ENCODE peak calls at places on chromosome 10, in six cellular contexts. N, I, L, G, T and C are unnamed samples.

GRCh38 chr10:117539271-117539876 is 3.2 kb upstream of the EMX2 start:
- DNase-seq in N (no peak), I (no peak), L (no peak), G (no peak), T (no peak), C (no peak)

GRCh38 chr10:63611078-63611477 is 89.9 kb downstream of the REEP3 start:
- DNase-seq in N (no peak), I (no peak), L (no peak), G (no peak), T (no peak), C (no peak)

GRCh38 chr10:580796-581195 is 108.7 kb downstream of the DIP2C start:
- DNase-seq in N (no peak), I (no peak), L (peak; percentile 34), G (no peak), T (no peak), C (no peak)

GRCh38 chr10:86715836-86716235 is 40.6 kb upstream of the BMPR1A start:
- DNase-seq in N (no peak), I (no peak), L (no peak), G (no peak), T (no peak), C (no peak)

GRCh38 chr10:8078027-8078426 is 23.5 kb downstream of the GATA3 start:
- DNase-seq in N (no peak), I (no peak), L (no peak), G (no peak), T (no peak), C (no peak)

GRCh38 chr10:11562888-11563287 is 48.6 kb downstream of the USP6NL start:
- DNase-seq in N (no peak), I (no peak), L (no peak), G (no peak), T (no peak), C (no peak)

GRCh38 chr10:104057717-104058116 is 28.0 kb downstream of the COL17A1 start:
- DNase-seq in N (no peak), I (no peak), L (no peak), G (no peak), T (no peak), C (no peak)

GRCh38 chr10:51108404-51108803 is 34.1 kb downstream of the PRKG1 start:
- DNase-seq in N (no peak), I (no peak), L (no peak), G (no peak), T (no peak), C (no peak)

GRCh38 chr10:22805304-22805703 is 90.9 kb upstream of the PIP4K2A start:
- DNase-seq in N (no peak), I (no peak), L (peak; percentile 38), G (no peak), T (no peak), C (no peak)

GRCh38 chr10:29878492-29878891 is 180.9 kb downstream of the JCAD start:
- DNase-seq in N (no peak), I (no peak), L (no peak), G (no peak), T (no peak), C (no peak)

GRCh38 chr10:77726732-77727131 is 89.1 kb upstream of the KCNMA1 start:
- DNase-seq in N (no peak), I (no peak), L (no peak), G (no peak), T (no peak), C (no peak)

GRCh38 chr10:78752708-78753107 is 316.1 kb upstream of the ZMIZ1 start:
- DNase-seq in N (no peak), I (no peak), L (no peak), G (no peak), T (no peak), C (no peak)

GRCh38 chr10:121457729-121458128 is 140.5 kb downstream of the FGFR2 start:
- DNase-seq in N (no peak), I (no peak), L (no peak), G (no peak), T (no peak), C (no peak)

GRCh38 chr10:21099291-21099800 is 202.2 kb upstream of the NEBL start:
- DNase-seq in N (no peak), I (no peak), L (no peak), G (no peak), T (no peak), C (no peak)

GRCh38 chr10:93390691-93391090 is 91.4 kb downstream of the MYOF start:
- DNase-seq in N (no peak), I (peak; percentile 34), L (no peak), G (no peak), T (no peak), C (no peak)

GRCh38 chr10:16909961-16910794 is 93.0 kb upstream of the RSU1 start:
- DNase-seq in N (no peak), I (no peak), L (no peak), G (no peak), T (no peak), C (no peak)

GRCh38 chr10:126387041-126387908 is 1.0 kb downstream of the ADAM12 start:
- DNase-seq in N (peak; percentile 75), I (peak; percentile 92), L (peak; percentile 41), G (peak; percentile 63), T (peak; percentile 83), C (peak; percentile 63)

GRCh38 chr10:130806426-130806825 is 505.1 kb downstream of the TCERG1L start:
- DNase-seq in N (no peak), I (no peak), L (no peak), G (no peak), T (peak; percentile 32), C (no peak)

GRCh38 chr10:104337985-104338735 is at the start of gene ITPRIP:
- DNase-seq in N (peak; percentile 78), I (peak; percentile 96), L (peak; percentile 81), G (peak; percentile 70), T (peak; percentile 89), C (peak; percentile 89)

GRCh38 chr10:67520924-67521520 is 175.0 kb downstream of the CTNNA3 start:
- DNase-seq in N (peak; percentile 67), I (no peak), L (peak; percentile 19), G (no peak), T (no peak), C (no peak)

GRCh38 chr10:101939273-101939635 is 95.7 kb upstream of the KCNIP2 start:
- DNase-seq in N (no peak), I (no peak), L (no peak), G (no peak), T (no peak), C (no peak)

GRCh38 chr10:92640110-92640509 is 47.2 kb downstream of the KIF11 start:
- DNase-seq in N (no peak), I (no peak), L (no peak), G (no peak), T (no peak), C (no peak)

GRCh38 chr10:119737827-119738226 is 12.0 kb downstream of the INPP5F start:
- DNase-seq in N (no peak), I (no peak), L (no peak), G (no peak), T (no peak), C (no peak)

GRCh38 chr10:132676193-132676891 is 109.6 kb downstream of the NKX6-2 start:
- DNase-seq in N (no peak), I (no peak), L (no peak), G (no peak), T (peak; percentile 50), C (peak; percentile 38)

GRCh38 chr10:72328829-72329204 is 25.9 kb downstream of the DNAJB12 start:
- DNase-seq in N (no peak), I (no peak), L (no peak), G (no peak), T (no peak), C (no peak)

GRCh38 chr10:61830072-61830845 is 71.2 kb upstream of the ARID5B start:
- DNase-seq in N (no peak), I (no peak), L (no peak), G (no peak), T (no peak), C (no peak)

GRCh38 chr10:61828034-61828433 is 73.5 kb upstream of the ARID5B start:
- DNase-seq in N (no peak), I (no peak), L (no peak), G (no peak), T (no peak), C (no peak)

GRCh38 chr10:61832866-61833481 is 68.5 kb upstream of the ARID5B start:
- DNase-seq in N (no peak), I (no peak), L (no peak), G (no peak), T (no peak), C (no peak)

GRCh38 chr10:61828788-61829187 is 72.7 kb upstream of the ARID5B start:
- DNase-seq in N (no peak), I (no peak), L (no peak), G (no peak), T (no peak), C (no peak)

DNA sequence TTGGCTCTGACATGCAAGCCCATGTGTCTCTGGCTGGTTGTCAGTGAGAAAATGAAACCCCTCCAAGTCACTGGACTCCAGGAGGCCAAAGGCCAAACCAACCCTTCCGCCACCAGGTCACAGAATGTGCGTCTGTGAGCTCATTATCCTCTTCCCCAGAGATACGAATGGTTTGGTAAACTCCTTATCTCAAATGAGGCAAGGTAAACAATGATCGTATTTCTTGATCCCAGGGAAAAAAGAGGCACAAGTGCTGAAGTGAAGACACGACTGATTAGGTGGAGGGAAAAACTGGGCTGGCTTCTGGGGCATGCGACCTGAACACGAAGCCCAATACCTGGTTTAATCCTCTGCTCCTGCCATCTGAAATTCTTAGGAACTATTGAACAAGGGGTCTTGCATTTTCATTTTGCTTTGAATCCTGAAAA is 70.6 kb upstream of the ARID5B start:
- DNase-seq in N (no peak), I (no peak), L (no peak), G (no peak), T (no peak), C (no peak)
- H3K27ac ChIP-seq in N (no peak overlapping the region), I (no peak overlapping the region), L (no peak overlapping the region), G (no peak overlapping the region), T (no peak overlapping the region), C (peak overlapping the region; percentile 28)

GRCh38 chr10:113139695-113140094 is 189.6 kb downstream of the TCF7L2 start:
- DNase-seq in N (no peak), I (no peak), L (no peak), G (no peak), T (no peak), C (no peak)
- TF ChIP-seq CTCF in N (peak; percentile 37), I (no peak), L (no peak), G (no peak), T (peak; percentile 20), C (no peak)

GRCh38 chr10:110742801-110743200 is 98.7 kb downstream of the RBM20 start:
- DNase-seq in N (no peak), I (no peak), L (no peak), G (no peak), T (no peak), C (no peak)
- H3K27ac ChIP-seq in N (no peak overlapping the region), I (no peak overlapping the region), L (no peak overlapping the region), G (no peak overlapping the region), T (no peak overlapping the region), C (no peak overlapping the region)

DNA sequence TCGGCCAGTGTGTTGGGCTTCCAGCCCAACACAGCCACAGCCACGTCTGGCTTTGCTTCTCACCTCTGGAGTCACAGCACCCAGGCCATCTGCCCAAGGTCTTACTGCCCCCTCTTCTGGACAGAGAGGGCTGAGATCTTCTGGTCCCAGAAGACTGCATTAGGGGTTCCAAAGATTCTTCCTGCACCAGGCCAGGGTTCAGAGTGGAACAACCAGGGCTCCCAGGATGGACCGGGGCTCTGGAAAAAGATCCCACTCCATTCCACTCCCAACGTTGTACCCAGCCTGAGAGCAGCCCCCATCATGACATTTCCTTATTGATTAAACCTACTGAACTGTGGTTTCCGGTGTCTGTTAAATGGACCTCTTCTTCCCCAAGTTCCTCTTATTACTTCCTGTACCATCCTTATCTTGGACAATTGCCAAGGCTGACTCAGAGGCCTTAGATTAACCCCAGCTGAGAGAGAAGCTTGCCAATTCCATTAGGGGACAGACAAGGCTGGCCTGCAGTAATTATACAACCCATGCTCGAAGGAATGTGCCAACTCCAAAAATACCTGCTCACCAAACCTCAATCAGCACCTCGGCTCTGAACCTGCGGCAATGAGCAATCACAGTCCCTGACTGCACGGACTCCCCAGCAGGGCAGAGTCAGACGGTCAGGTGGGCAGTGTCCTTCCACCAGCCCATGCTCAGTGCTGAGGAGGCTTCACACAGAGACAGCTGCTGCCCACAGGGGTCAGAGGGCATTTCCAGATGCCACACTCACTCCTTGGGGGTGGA is 47.9 kb upstream of the NPFFR1 start:
- DNase-seq in N (peak; percentile 25), I (no peak), L (peak; percentile 67), G (peak; percentile 68), T (no peak), C (no peak)
- TF ChIP-seq CTCF in N (peak; percentile 46), I (peak; percentile 15), L (peak; percentile 2), G (no peak), T (peak; percentile 22), C (peak; percentile 24)